ENCODE peak calls at places on chromosomes 13 and 19, in ten cellular contexts. One of them, this sample, is unnamed.

GRCh38 chr13:26811636-26812035 is 51.0 kb upstream of the GPR12 start:
- DNase-seq in body of pancreas: no peak
- DNase-seq in HCT116: no peak
- DNase-seq in astrocyte: no peak
- DNase-seq in ascending aorta: no peak
- DNase-seq in neural progenitor cell: no peak
- DNase-seq in small intestine: no peak
- DNase-seq in testis: no peak
- DNase-seq in neuronal stem cell: no peak
- DNase-seq in pancreas: no peak
- DNase-seq in this sample: no peak

GRCh38 chr19:2479556-2480194 is 3.7 kb downstream of the GADD45B start:
- DNase-seq in body of pancreas: no peak
- DNase-seq in HCT116: no peak
- DNase-seq in astrocyte: no peak
- DNase-seq in ascending aorta: no peak
- DNase-seq in neural progenitor cell: no peak
- DNase-seq in small intestine: no peak
- DNase-seq in testis: no peak
- DNase-seq in neuronal stem cell: no peak
- DNase-seq in pancreas: no peak
- DNase-seq in this sample: no peak

GRCh38 chr19:46147791-46148288 is at the start of gene IGFL2:
- DNase-seq in body of pancreas: no peak
- DNase-seq in HCT116: peak; percentile 15
- DNase-seq in astrocyte: peak; percentile 67
- DNase-seq in ascending aorta: no peak
- DNase-seq in neural progenitor cell: no peak
- DNase-seq in small intestine: no peak
- DNase-seq in testis: no peak
- DNase-seq in neuronal stem cell: no peak
- DNase-seq in pancreas: no peak
- DNase-seq in this sample: no peak

GRCh38 chr19:17441241-17442135 is 7.0 kb downstream of the TMEM221 start:
- DNase-seq in body of pancreas: no peak
- DNase-seq in HCT116: no peak
- DNase-seq in astrocyte: peak; percentile 68
- DNase-seq in ascending aorta: no peak
- DNase-seq in neural progenitor cell: peak; percentile 56
- DNase-seq in small intestine: no peak
- DNase-seq in testis: peak; percentile 43
- DNase-seq in neuronal stem cell: no peak
- DNase-seq in pancreas: no peak
- DNase-seq in this sample: peak; percentile 48

GRCh38 chr13:79724348-79725103 is 243.6 kb downstream of the NDFIP2 start:
- DNase-seq in body of pancreas: no peak
- DNase-seq in HCT116: no peak
- DNase-seq in astrocyte: peak; percentile 57
- DNase-seq in ascending aorta: no peak
- DNase-seq in neural progenitor cell: no peak
- DNase-seq in small intestine: peak; percentile 88
- DNase-seq in testis: no peak
- DNase-seq in neuronal stem cell: no peak
- DNase-seq in pancreas: peak; percentile 42
- DNase-seq in this sample: peak; percentile 96

GRCh38 chr19:18300930-18301717 is 19.7 kb upstream of the JUND start:
- DNase-seq in body of pancreas: peak; percentile 50
- DNase-seq in HCT116: no peak
- DNase-seq in astrocyte: peak; percentile 52
- DNase-seq in ascending aorta: peak; percentile 69
- DNase-seq in neural progenitor cell: no peak
- DNase-seq in small intestine: peak; percentile 74
- DNase-seq in testis: no peak
- DNase-seq in neuronal stem cell: no peak
- DNase-seq in pancreas: peak; percentile 43
- DNase-seq in this sample: no peak

GRCh38 chr19:10690351-10690781 is 10.9 kb upstream of the QTRT1 start:
- DNase-seq in body of pancreas: no peak
- DNase-seq in HCT116: no peak
- DNase-seq in astrocyte: no peak
- DNase-seq in ascending aorta: no peak
- DNase-seq in neural progenitor cell: no peak
- DNase-seq in small intestine: no peak
- DNase-seq in testis: peak; percentile 73
- DNase-seq in neuronal stem cell: no peak
- DNase-seq in pancreas: no peak
- DNase-seq in this sample: no peak

GRCh38 chr19:5352229-5352763 is 11.7 kb upstream of the PTPRS start:
- DNase-seq in body of pancreas: no peak
- DNase-seq in HCT116: peak; percentile 84
- DNase-seq in astrocyte: peak; percentile 39
- DNase-seq in ascending aorta: no peak
- DNase-seq in neural progenitor cell: peak; percentile 45
- DNase-seq in small intestine: no peak
- DNase-seq in testis: no peak
- DNase-seq in neuronal stem cell: no peak
- DNase-seq in pancreas: no peak
- DNase-seq in this sample: no peak

GRCh38 chr13:94248454-94249233 is 230.8 kb downstream of the DCT start:
- DNase-seq in body of pancreas: no peak
- DNase-seq in HCT116: no peak
- DNase-seq in astrocyte: no peak
- DNase-seq in ascending aorta: no peak
- DNase-seq in neural progenitor cell: no peak
- DNase-seq in small intestine: no peak
- DNase-seq in testis: no peak
- DNase-seq in neuronal stem cell: no peak
- DNase-seq in pancreas: no peak
- DNase-seq in this sample: no peak

GRCh38 chr13:47853236-47853635 is 147.8 kb downstream of the SUCLA2 start:
- DNase-seq in body of pancreas: no peak
- DNase-seq in HCT116: no peak
- DNase-seq in astrocyte: peak; percentile 34
- DNase-seq in ascending aorta: no peak
- DNase-seq in neural progenitor cell: no peak
- DNase-seq in small intestine: no peak
- DNase-seq in testis: no peak
- DNase-seq in neuronal stem cell: no peak
- DNase-seq in pancreas: no peak
- DNase-seq in this sample: no peak

GRCh38 chr19:10238172-10238783 is 7.1 kb upstream of the S1PR2 start:
- DNase-seq in body of pancreas: no peak
- DNase-seq in HCT116: no peak
- DNase-seq in astrocyte: no peak
- DNase-seq in ascending aorta: no peak
- DNase-seq in neural progenitor cell: no peak
- DNase-seq in small intestine: peak; percentile 20
- DNase-seq in testis: no peak
- DNase-seq in neuronal stem cell: no peak
- DNase-seq in pancreas: no peak
- DNase-seq in this sample: no peak

GRCh38 chr13:111488466-111489132 is 168.2 kb downstream of the TEX29 start:
- DNase-seq in body of pancreas: no peak
- DNase-seq in HCT116: no peak
- DNase-seq in astrocyte: no peak
- DNase-seq in ascending aorta: no peak
- DNase-seq in neural progenitor cell: no peak
- DNase-seq in small intestine: no peak
- DNase-seq in testis: peak; percentile 4
- DNase-seq in neuronal stem cell: no peak
- DNase-seq in pancreas: no peak
- DNase-seq in this sample: no peak

GRCh38 chr19:12665646-12666304 is 767 bp downstream of the MAN2B1 start:
- DNase-seq in body of pancreas: no peak
- DNase-seq in HCT116: no peak
- DNase-seq in astrocyte: no peak
- DNase-seq in ascending aorta: no peak
- DNase-seq in neural progenitor cell: no peak
- DNase-seq in small intestine: no peak
- DNase-seq in testis: no peak
- DNase-seq in neuronal stem cell: no peak
- DNase-seq in pancreas: no peak
- DNase-seq in this sample: no peak

GRCh38 chr13:53201454-53202225 is 173.0 kb downstream of the OLFM4 start:
- DNase-seq in body of pancreas: peak; percentile 47
- DNase-seq in HCT116: no peak
- DNase-seq in astrocyte: no peak
- DNase-seq in ascending aorta: no peak
- DNase-seq in neural progenitor cell: peak; percentile 77
- DNase-seq in small intestine: peak; percentile 6
- DNase-seq in testis: peak; percentile 51
- DNase-seq in neuronal stem cell: peak; percentile 32
- DNase-seq in pancreas: peak; percentile 20
- DNase-seq in this sample: no peak

GRCh38 chr19:56314018-56314583 is 538 bp downstream of the ZSCAN5A start:
- DNase-seq in body of pancreas: no peak
- DNase-seq in HCT116: no peak
- DNase-seq in astrocyte: no peak
- DNase-seq in ascending aorta: no peak
- DNase-seq in neural progenitor cell: no peak
- DNase-seq in small intestine: no peak
- DNase-seq in testis: no peak
- DNase-seq in neuronal stem cell: no peak
- DNase-seq in pancreas: no peak
- DNase-seq in this sample: peak; percentile 98

GRCh38 chr13:96710166-96710866 is 284.0 kb downstream of the OXGR1 start:
- DNase-seq in body of pancreas: no peak
- DNase-seq in HCT116: no peak
- DNase-seq in astrocyte: no peak
- DNase-seq in ascending aorta: no peak
- DNase-seq in neural progenitor cell: peak; percentile 11
- DNase-seq in small intestine: no peak
- DNase-seq in testis: no peak
- DNase-seq in neuronal stem cell: no peak
- DNase-seq in pancreas: no peak
- DNase-seq in this sample: no peak

GRCh38 chr19:10006335-10006708 is 4.0 kb downstream of the COL5A3 start:
- DNase-seq in body of pancreas: no peak
- DNase-seq in HCT116: no peak
- DNase-seq in astrocyte: peak; percentile 41
- DNase-seq in ascending aorta: no peak
- DNase-seq in neural progenitor cell: no peak
- DNase-seq in small intestine: no peak
- DNase-seq in testis: peak; percentile 50
- DNase-seq in neuronal stem cell: no peak
- DNase-seq in pancreas: peak; percentile 33
- DNase-seq in this sample: no peak

GRCh38 chr13:111005364-111005763 is 90.5 kb upstream of the ANKRD10 start:
- DNase-seq in body of pancreas: no peak
- DNase-seq in HCT116: peak; percentile 59
- DNase-seq in astrocyte: peak; percentile 54
- DNase-seq in ascending aorta: no peak
- DNase-seq in neural progenitor cell: no peak
- DNase-seq in small intestine: no peak
- DNase-seq in testis: no peak
- DNase-seq in neuronal stem cell: no peak
- DNase-seq in pancreas: no peak
- DNase-seq in this sample: no peak

DNA sequence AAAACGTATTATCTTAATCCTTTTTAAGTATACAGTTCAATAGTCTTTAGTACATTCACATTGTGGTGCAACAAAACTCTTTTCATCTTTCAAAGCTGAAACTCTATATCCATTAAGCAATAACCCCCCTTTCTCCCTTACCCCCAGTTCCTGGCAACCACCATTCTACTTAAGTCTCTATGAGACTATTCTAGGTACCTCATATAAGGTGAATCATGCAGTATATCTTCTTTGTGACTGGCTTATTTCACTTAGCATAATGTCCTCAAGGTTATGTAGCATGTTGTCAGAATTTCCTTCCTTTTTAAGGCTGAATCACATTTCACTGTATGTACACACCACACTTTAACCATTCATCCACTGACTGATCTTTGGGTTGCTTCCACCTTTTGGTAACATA is 11.3 kb upstream of the WBP4 start:
- DNase-seq in body of pancreas: no peak
- DNase-seq in HCT116: no peak
- DNase-seq in astrocyte: no peak
- DNase-seq in ascending aorta: no peak
- DNase-seq in neural progenitor cell: no peak
- DNase-seq in small intestine: no peak
- DNase-seq in testis: no peak
- DNase-seq in neuronal stem cell: no peak
- DNase-seq in pancreas: no peak
- DNase-seq in this sample: no peak
- H3K4me1 ChIP-seq in body of pancreas: peaks cover 51% of the 10 kb centered on the region
- H3K4me1 ChIP-seq in HCT116: peaks cover 19% of the 10 kb centered on the region
- H3K4me1 ChIP-seq in astrocyte: no peaks in the 10 kb centered on the region
- H3K4me1 ChIP-seq in ascending aorta: peaks cover 14% of the 10 kb centered on the region
- H3K4me1 ChIP-seq in neural progenitor cell: no peaks in the 10 kb centered on the region
- H3K4me1 ChIP-seq in small intestine: peaks cover 2% of the 10 kb centered on the region
- H3K4me1 ChIP-seq in testis: peaks cover 9% of the 10 kb centered on the region
- H3K4me1 ChIP-seq in neuronal stem cell: peaks cover 1% of the 10 kb centered on the region
- H3K4me1 ChIP-seq in pancreas: peaks cover 41% of the 10 kb centered on the region
- H3K4me1 ChIP-seq in this sample: no peaks in the 10 kb centered on the region

DNA sequence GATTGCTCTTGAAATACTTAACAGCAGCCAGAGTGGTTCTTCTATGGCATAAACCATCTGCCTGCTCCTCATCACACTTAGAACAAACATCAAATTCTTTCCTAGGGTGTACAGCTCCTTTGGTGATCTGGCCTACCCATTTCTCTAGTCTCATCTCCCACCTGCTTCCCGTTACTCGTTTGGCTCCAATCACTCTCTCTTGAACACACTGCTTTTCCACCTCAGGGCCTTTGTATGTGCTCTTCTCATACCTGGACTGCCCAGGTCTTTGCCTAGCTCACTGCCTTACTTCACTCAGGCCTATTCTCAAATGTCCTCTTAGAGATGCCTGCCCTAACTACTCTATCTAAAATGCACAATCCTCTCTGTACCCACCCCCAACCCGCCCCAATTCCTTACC is 100.5 kb downstream of the KCNRG start:
- DNase-seq in body of pancreas: no peak
- DNase-seq in HCT116: no peak
- DNase-seq in astrocyte: no peak
- DNase-seq in ascending aorta: no peak
- DNase-seq in neural progenitor cell: no peak
- DNase-seq in small intestine: no peak
- DNase-seq in testis: no peak
- DNase-seq in neuronal stem cell: no peak
- DNase-seq in pancreas: no peak
- DNase-seq in this sample: no peak
- H3K4me1 ChIP-seq in body of pancreas: peaks cover 17% of the 10 kb centered on the region
- H3K4me1 ChIP-seq in HCT116: no peaks in the 10 kb centered on the region
- H3K4me1 ChIP-seq in astrocyte: no peaks in the 10 kb centered on the region
- H3K4me1 ChIP-seq in ascending aorta: peaks cover 7% of the 10 kb centered on the region
- H3K4me1 ChIP-seq in neural progenitor cell: no peaks in the 10 kb centered on the region
- H3K4me1 ChIP-seq in small intestine: no peaks in the 10 kb centered on the region
- H3K4me1 ChIP-seq in testis: no peaks in the 10 kb centered on the region
- H3K4me1 ChIP-seq in neuronal stem cell: no peaks in the 10 kb centered on the region
- H3K4me1 ChIP-seq in pancreas: peaks cover 7% of the 10 kb centered on the region
- H3K4me1 ChIP-seq in this sample: peaks cover 7% of the 10 kb centered on the region

GRCh38 chr13:29509999-29510586 is 85.4 kb downstream of the SLC7A1 start:
- DNase-seq in body of pancreas: no peak
- DNase-seq in HCT116: no peak
- DNase-seq in astrocyte: peak; percentile 61
- DNase-seq in ascending aorta: no peak
- DNase-seq in neural progenitor cell: no peak
- DNase-seq in small intestine: no peak
- DNase-seq in testis: no peak
- DNase-seq in neuronal stem cell: no peak
- DNase-seq in pancreas: no peak
- DNase-seq in this sample: no peak
- H3K4me1 ChIP-seq in body of pancreas: peaks cover 5% of the 10 kb centered on the region
- H3K4me1 ChIP-seq in HCT116: no peaks in the 10 kb centered on the region
- H3K4me1 ChIP-seq in astrocyte: peaks cover 43% of the 10 kb centered on the region
- H3K4me1 ChIP-seq in ascending aorta: peaks cover 3% of the 10 kb centered on the region
- H3K4me1 ChIP-seq in neural progenitor cell: no peaks in the 10 kb centered on the region
- H3K4me1 ChIP-seq in small intestine: peaks cover 2% of the 10 kb centered on the region
- H3K4me1 ChIP-seq in testis: peaks cover 4% of the 10 kb centered on the region
- H3K4me1 ChIP-seq in neuronal stem cell: no peaks in the 10 kb centered on the region
- H3K4me1 ChIP-seq in pancreas: no peaks in the 10 kb centered on the region
- H3K4me1 ChIP-seq in this sample: no peaks in the 10 kb centered on the region

GRCh38 chr13:23466144-23467002 is 32.9 kb upstream of the SACS start:
- DNase-seq in body of pancreas: peak; percentile 66
- DNase-seq in HCT116: peak; percentile 54
- DNase-seq in astrocyte: peak; percentile 73
- DNase-seq in ascending aorta: no peak
- DNase-seq in neural progenitor cell: peak; percentile 85
- DNase-seq in small intestine: peak; percentile 32
- DNase-seq in testis: peak; percentile 80
- DNase-seq in neuronal stem cell: peak; percentile 57
- DNase-seq in pancreas: peak; percentile 55
- DNase-seq in this sample: peak; percentile 82
- H3K4me1 ChIP-seq in body of pancreas: peaks cover 15% of the 10 kb centered on the region
- H3K4me1 ChIP-seq in HCT116: peaks cover 7% of the 10 kb centered on the region
- H3K4me1 ChIP-seq in astrocyte: peaks cover 34% of the 10 kb centered on the region
- H3K4me1 ChIP-seq in ascending aorta: peaks cover 5% of the 10 kb centered on the region
- H3K4me1 ChIP-seq in neural progenitor cell: peaks cover 24% of the 10 kb centered on the region
- H3K4me1 ChIP-seq in small intestine: no peaks in the 10 kb centered on the region
- H3K4me1 ChIP-seq in testis: peaks cover 5% of the 10 kb centered on the region
- H3K4me1 ChIP-seq in neuronal stem cell: peaks cover 12% of the 10 kb centered on the region
- H3K4me1 ChIP-seq in pancreas: peaks cover 3% of the 10 kb centered on the region
- H3K4me1 ChIP-seq in this sample: peaks cover 21% of the 10 kb centered on the region